ENCODE peak calls at places on chromosomes 4 and X, in four cellular contexts. One of them, this sample, is unnamed. For H3K4me1, the result is how much of the 10 kb centered on the place peaks cover.

GRCh38 chr4:168825975-168826374 is 184.1 kb downstream of the CBR4 start:
- DNase-seq in cardiac muscle cell: no peak
- DNase-seq in uterus: no peak
- DNase-seq in A549: no peak
- DNase-seq in this sample: no peak

GRCh38 chr4:124980276-124980752 is 267.8 kb upstream of the ANKRD50 start:
- DNase-seq in A549: no peak
- DNase-seq in uterus: no peak
- DNase-seq in cardiac muscle cell: peak
- DNase-seq in this sample: no peak

GRCh38 chr4:73902038-73902637 is 32.9 kb downstream of the CXCL1 start:
- DNase-seq in A549: no peak
- DNase-seq in cardiac muscle cell: no peak
- DNase-seq in uterus: no peak
- DNase-seq in this sample: no peak

GRCh38 chrX:36087366-36087765 is 167.8 kb downstream of the CFAP47 start:
- DNase-seq in cardiac muscle cell: no peak
- DNase-seq in uterus: no peak
- DNase-seq in A549: no peak
- DNase-seq in this sample: no peak

GRCh38 chr4:184348311-184349233 is 125.8 kb downstream of the IRF2 start:
- DNase-seq in A549: no peak
- DNase-seq in uterus: peak
- DNase-seq in cardiac muscle cell: no peak
- DNase-seq in this sample: peak

GRCh38 chr4:184885602-184886001 is 59.8 kb upstream of the ACSL1 start:
- DNase-seq in uterus: no peak
- DNase-seq in cardiac muscle cell: no peak
- DNase-seq in A549: no peak
- DNase-seq in this sample: no peak

GRCh38 chrX:140948827-140949226 is 53.6 kb upstream of the SPANXB1 start:
- DNase-seq in cardiac muscle cell: no peak
- DNase-seq in uterus: no peak
- DNase-seq in A549: no peak
- DNase-seq in this sample: no peak

GRCh38 chr4:6420036-6420435 is 52.4 kb downstream of the PPP2R2C start:
- DNase-seq in A549: no peak
- DNase-seq in uterus: no peak
- DNase-seq in cardiac muscle cell: no peak
- DNase-seq in this sample: no peak

GRCh38 chr4:183601381-183601780 is 57.6 kb downstream of the RWDD4 start:
- DNase-seq in cardiac muscle cell: no peak
- DNase-seq in A549: no peak
- DNase-seq in uterus: no peak
- DNase-seq in this sample: no peak

GRCh38 chrX:4710618-4711433 is 997.4 kb upstream of the PRKX start:
- DNase-seq in A549: no peak
- DNase-seq in uterus: no peak
- DNase-seq in cardiac muscle cell: no peak
- DNase-seq in this sample: peak

GRCh38 chrX:110156167-110156754 is 153.3 kb downstream of the TMEM164 start:
- DNase-seq in cardiac muscle cell: peak
- DNase-seq in uterus: no peak
- DNase-seq in A549: no peak
- DNase-seq in this sample: no peak

GRCh38 chr4:86744570-86744969 is 104.6 kb downstream of the SLC10A6 start:
- DNase-seq in uterus: no peak
- DNase-seq in A549: no peak
- DNase-seq in cardiac muscle cell: no peak
- DNase-seq in this sample: no peak

DNA sequence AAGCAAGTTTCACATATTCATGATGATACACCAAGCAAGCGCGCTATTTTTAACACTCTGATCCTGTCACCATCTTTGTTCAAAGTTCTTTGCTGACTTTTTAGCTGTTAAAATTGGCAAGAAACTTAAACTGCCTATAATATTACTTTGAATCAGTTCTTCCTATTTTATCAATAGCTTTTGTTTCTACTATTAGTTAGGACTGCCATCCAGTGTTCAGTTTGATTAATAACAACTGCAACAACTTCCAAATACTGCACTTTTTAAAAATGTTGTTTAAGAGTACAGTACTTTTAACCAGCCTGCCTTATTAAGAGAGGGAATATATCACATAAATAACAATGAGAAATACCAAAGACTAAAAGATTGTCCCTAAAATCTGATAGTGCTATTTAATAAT is 614.3 kb downstream of the FAM133A start:
- DNase-seq in cardiac muscle cell: no peak
- DNase-seq in uterus: no peak
- DNase-seq in A549: no peak
- DNase-seq in this sample: no peak
- TF ChIP-seq CTCF in cardiac muscle cell: no peak
- TF ChIP-seq CTCF in uterus: no peak
- TF ChIP-seq CTCF in A549: no peak
- TF ChIP-seq CTCF in this sample: no peak

GRCh38 chr4:116020141-116020722 is 906.8 kb upstream of the NDST4 start:
- DNase-seq in uterus: no peak
- DNase-seq in A549: no peak
- DNase-seq in cardiac muscle cell: no peak
- DNase-seq in this sample: no peak
- H3K4me1 ChIP-seq in uterus: under half
- H3K4me1 ChIP-seq in A549: under half
- H3K4me1 ChIP-seq in cardiac muscle cell: under half
- H3K4me1 ChIP-seq in this sample: under half

GRCh38 chrX:72027024-72027913 is 104.4 kb downstream of the RTL5 start:
- DNase-seq in uterus: no peak
- DNase-seq in cardiac muscle cell: peak
- DNase-seq in A549: no peak
- DNase-seq in this sample: no peak
- H3K4me3 ChIP-seq in uterus: no peak
- H3K4me3 ChIP-seq in cardiac muscle cell: no peak
- H3K4me3 ChIP-seq in A549: no peak
- H3K4me3 ChIP-seq in this sample: no peak

GRCh38 chr4:128589384-128589957 is 220.0 kb upstream of the JADE1 start:
- DNase-seq in A549: no peak
- DNase-seq in cardiac muscle cell: no peak
- DNase-seq in uterus: no peak
- DNase-seq in this sample: no peak

GRCh38 chr4:128587382-128587781 is 222.1 kb upstream of the JADE1 start:
- DNase-seq in uterus: no peak
- DNase-seq in cardiac muscle cell: no peak
- DNase-seq in A549: no peak
- DNase-seq in this sample: no peak

GRCh38 chr4:128582319-128582948 is 227.1 kb upstream of the JADE1 start:
- DNase-seq in uterus: no peak
- DNase-seq in A549: no peak
- DNase-seq in cardiac muscle cell: no peak
- DNase-seq in this sample: no peak

GRCh38 chr4:128579454-128579853 is 230.0 kb upstream of the JADE1 start:
- DNase-seq in A549: no peak
- DNase-seq in cardiac muscle cell: no peak
- DNase-seq in uterus: no peak
- DNase-seq in this sample: no peak

GRCh38 chr4:128583753-128584712 is 225.5 kb upstream of the JADE1 start:
- DNase-seq in A549: no peak
- DNase-seq in cardiac muscle cell: no peak
- DNase-seq in uterus: no peak
- DNase-seq in this sample: no peak
- TF ChIP-seq CTCF in A549: no peak
- TF ChIP-seq CTCF in cardiac muscle cell: peak
- TF ChIP-seq CTCF in uterus: no peak
- TF ChIP-seq CTCF in this sample: no peak

GRCh38 chr4:54717694-54718093 is 59.9 kb downstream of the KIT start:
- DNase-seq in A549: no peak
- DNase-seq in uterus: no peak
- DNase-seq in cardiac muscle cell: no peak
- DNase-seq in this sample: no peak
- H3K4me1 ChIP-seq in A549: under half
- H3K4me1 ChIP-seq in uterus: under half
- H3K4me1 ChIP-seq in cardiac muscle cell: under half
- H3K4me1 ChIP-seq in this sample: under half

GRCh38 chrX:114582264-114582632 is 1.6 kb upstream of the HTR2C start:
- DNase-seq in A549: no peak
- DNase-seq in uterus: no peak
- DNase-seq in cardiac muscle cell: no peak
- DNase-seq in this sample: no peak
- H3K4me3 ChIP-seq in A549: no peak
- H3K4me3 ChIP-seq in uterus: no peak
- H3K4me3 ChIP-seq in cardiac muscle cell: no peak
- H3K4me3 ChIP-seq in this sample: no peak

DNA sequence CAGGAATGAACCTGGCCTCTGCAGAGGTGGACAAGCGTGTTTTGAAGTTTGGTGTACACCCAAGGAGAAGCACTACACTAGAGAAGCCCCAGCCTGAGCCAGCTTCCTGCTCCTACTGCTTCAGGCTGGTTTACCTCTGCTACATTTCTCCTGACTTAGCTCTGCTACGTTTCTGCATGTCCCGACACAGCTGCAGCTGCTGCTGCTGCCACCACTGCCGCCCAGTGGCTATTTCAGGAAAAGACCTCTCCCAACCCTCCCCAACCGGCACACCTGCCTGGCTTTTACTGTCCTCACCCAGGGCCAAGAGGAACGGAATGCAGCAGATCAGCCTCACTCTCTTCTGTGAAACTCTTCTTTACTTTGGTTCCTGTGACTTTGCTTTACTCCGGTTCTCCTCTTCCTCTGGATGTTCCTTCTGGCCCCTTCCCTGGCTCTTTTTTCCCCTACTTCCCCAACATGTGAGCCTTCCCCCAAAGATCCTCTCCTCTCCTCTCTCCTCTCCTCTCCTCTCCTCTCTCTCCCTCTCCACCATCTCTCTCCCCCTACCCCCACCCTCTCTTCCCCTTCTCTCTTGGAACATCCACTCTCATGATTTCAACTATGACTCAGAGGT is 3.1 kb upstream of the P2RY4 start:
- DNase-seq in cardiac muscle cell: peak
- DNase-seq in uterus: no peak
- DNase-seq in A549: peak
- DNase-seq in this sample: peak
- TF ChIP-seq CTCF in cardiac muscle cell: peak
- TF ChIP-seq CTCF in uterus: no peak
- TF ChIP-seq CTCF in A549: peak
- TF ChIP-seq CTCF in this sample: peak

GRCh38 chr4:153566751-153567150 is 100.6 kb downstream of the TMEM131L start:
- DNase-seq in uterus: no peak
- DNase-seq in A549: no peak
- DNase-seq in cardiac muscle cell: no peak
- DNase-seq in this sample: no peak
- H3K4me1 ChIP-seq in uterus: under half
- H3K4me1 ChIP-seq in A549: under half
- H3K4me1 ChIP-seq in cardiac muscle cell: under half
- H3K4me1 ChIP-seq in this sample: half or more

This sample was measured in Caco-2.